ENCODE peak calls at places on chromosomes 12 and 14, in nine cellular contexts. E is activated B cell treated with CpG ODN at 0.5 μM for 24 hours, X is iris pigment epithelial cell, O is foreskin fibroblast, M is endothelial cell, C is DMS53, A is AG09319, P is renal cortical epithelial cell, G is Ammon's horn. Y is an unnamed sample.

GRCh38 chr14:63897706-63898105 is 44.9 kb downstream of the SYNE2 start:
- DNase-seq in O (no peak), C (no peak), G (no peak), A (no peak), X (peak), M (no peak), E (no peak), P (peak), Y (no peak)

GRCh38 chr12:4829793-4830162 is 79.9 kb upstream of the KCNA1 start:
- DNase-seq in E (no peak), G (no peak), A (no peak), P (no peak), O (no peak), C (peak), X (no peak), M (no peak), Y (no peak)

GRCh38 chr12:105748806-105749600 is 389.8 kb downstream of the NUAK1 start:
- DNase-seq in A (no peak), C (no peak), P (peak), O (peak), G (peak), E (no peak), X (peak), M (no peak), Y (no peak)

GRCh38 chr12:92505373-92506340 is 197.1 kb upstream of the PLEKHG7 start:
- DNase-seq in G (peak), X (peak), M (no peak), C (peak), E (peak), P (no peak), A (no peak), O (no peak), Y (no peak)

GRCh38 chr12:101823891-101824290 is 6.9 kb downstream of the GNPTAB start:
- DNase-seq in C (peak), X (no peak), O (no peak), G (peak), M (peak), A (no peak), E (no peak), P (peak), Y (peak)

GRCh38 chr14:51236314-51236713 is 3.7 kb upstream of the TMX1 start:
- DNase-seq in C (peak), M (no peak), P (peak), A (no peak), O (peak), G (no peak), X (peak), E (no peak), Y (no peak)

GRCh38 chr12:46304080-46304479 is 35.2 kb upstream of the SLC38A1 start:
- DNase-seq in E (no peak), O (no peak), C (no peak), X (no peak), M (no peak), G (no peak), P (no peak), A (no peak), Y (no peak)

GRCh38 chr12:92596388-92596787 is 106.4 kb upstream of the PLEKHG7 start:
- DNase-seq in M (no peak), A (no peak), O (peak), X (peak), C (no peak), P (no peak), E (no peak), G (no peak), Y (no peak)